ENCODE peak calls at places on chromosome 21, in four cellular contexts. One of them, this sample, is unnamed. For H3K27me3, the result is how much of the 10 kb centered on the place peaks cover.

GRCh38 chr21:38958940-38959685 is 153.4 kb downstream of the ETS2 start:
- DNase-seq in CD8-positive, alpha-beta memory T cell: no peak
- DNase-seq in neuronal stem cell: no peak
- DNase-seq in foreskin keratinocyte: no peak
- DNase-seq in this sample: no peak

GRCh38 chr21:46054447-46054846 is 43.5 kb upstream of the COL6A2 start:
- DNase-seq in neuronal stem cell: no peak
- DNase-seq in CD8-positive, alpha-beta memory T cell: no peak
- DNase-seq in foreskin keratinocyte: no peak
- DNase-seq in this sample: no peak

GRCh38 chr21:41715649-41716321 is 51.1 kb downstream of the RIPK4 start:
- DNase-seq in neuronal stem cell: no peak
- DNase-seq in foreskin keratinocyte: peak
- DNase-seq in CD8-positive, alpha-beta memory T cell: no peak
- DNase-seq in this sample: no peak

GRCh38 chr21:25421327-25422028 is 185.8 kb downstream of the MRPL39 start:
- DNase-seq in CD8-positive, alpha-beta memory T cell: peak
- DNase-seq in neuronal stem cell: peak
- DNase-seq in foreskin keratinocyte: no peak
- DNase-seq in this sample: no peak

GRCh38 chr21:41475714-41476405 is 32.1 kb downstream of the TMPRSS2 start:
- DNase-seq in neuronal stem cell: no peak
- DNase-seq in foreskin keratinocyte: no peak
- DNase-seq in CD8-positive, alpha-beta memory T cell: no peak
- DNase-seq in this sample: peak

GRCh38 chr21:14850394-14850793 is 214.4 kb downstream of the NRIP1 start:
- DNase-seq in CD8-positive, alpha-beta memory T cell: no peak
- DNase-seq in neuronal stem cell: no peak
- DNase-seq in foreskin keratinocyte: no peak
- DNase-seq in this sample: no peak

GRCh38 chr21:15293251-15293650 is 228.5 kb upstream of the NRIP1 start:
- DNase-seq in neuronal stem cell: peak
- DNase-seq in foreskin keratinocyte: peak
- DNase-seq in CD8-positive, alpha-beta memory T cell: no peak
- DNase-seq in this sample: no peak

GRCh38 chr21:38223893-38224540 is 32.8 kb upstream of the KCNJ15 start:
- DNase-seq in foreskin keratinocyte: no peak
- DNase-seq in CD8-positive, alpha-beta memory T cell: no peak
- DNase-seq in neuronal stem cell: peak
- DNase-seq in this sample: no peak

GRCh38 chr21:26819944-26820343 is 25.3 kb downstream of the ADAMTS1 start:
- DNase-seq in foreskin keratinocyte: no peak
- DNase-seq in neuronal stem cell: no peak
- DNase-seq in CD8-positive, alpha-beta memory T cell: no peak
- DNase-seq in this sample: no peak

GRCh38 chr21:29166853-29167252 is 36.4 kb downstream of the MAP3K7CL start:
- DNase-seq in CD8-positive, alpha-beta memory T cell: no peak
- DNase-seq in foreskin keratinocyte: no peak
- DNase-seq in neuronal stem cell: no peak
- DNase-seq in this sample: no peak

GRCh38 chr21:28794341-28794970 is 198.2 kb downstream of the LTN1 start:
- DNase-seq in CD8-positive, alpha-beta memory T cell: no peak
- DNase-seq in neuronal stem cell: no peak
- DNase-seq in foreskin keratinocyte: no peak
- DNase-seq in this sample: no peak

GRCh38 chr21:46517361-46517760 is 58.7 kb downstream of the DIP2A start:
- DNase-seq in CD8-positive, alpha-beta memory T cell: no peak
- DNase-seq in neuronal stem cell: no peak
- DNase-seq in foreskin keratinocyte: no peak
- DNase-seq in this sample: no peak

GRCh38 chr21:25790122-25790951 is 55.6 kb downstream of the GABPA start:
- DNase-seq in neuronal stem cell: peak
- DNase-seq in CD8-positive, alpha-beta memory T cell: no peak
- DNase-seq in foreskin keratinocyte: peak
- DNase-seq in this sample: no peak

GRCh38 chr21:46223217-46223616 is 5.4 kb downstream of the LSS start:
- DNase-seq in CD8-positive, alpha-beta memory T cell: no peak
- DNase-seq in neuronal stem cell: no peak
- DNase-seq in foreskin keratinocyte: no peak
- DNase-seq in this sample: peak

GRCh38 chr21:34544032-34544496 is 32.1 kb upstream of the KCNE1 start:
- DNase-seq in foreskin keratinocyte: no peak
- DNase-seq in neuronal stem cell: no peak
- DNase-seq in CD8-positive, alpha-beta memory T cell: peak
- DNase-seq in this sample: no peak

GRCh38 chr21:40603774-40604173 is 243.2 kb downstream of the DSCAM start:
- DNase-seq in CD8-positive, alpha-beta memory T cell: no peak
- DNase-seq in foreskin keratinocyte: no peak
- DNase-seq in neuronal stem cell: no peak
- DNase-seq in this sample: no peak

GRCh38 chr21:42343101-42343500 is 7.7 kb downstream of the TFF2 start:
- DNase-seq in neuronal stem cell: no peak
- DNase-seq in foreskin keratinocyte: no peak
- DNase-seq in CD8-positive, alpha-beta memory T cell: no peak
- DNase-seq in this sample: peak

GRCh38 chr21:42311160-42311559 is 4.0 kb downstream of the TFF3 start:
- DNase-seq in CD8-positive, alpha-beta memory T cell: no peak
- DNase-seq in foreskin keratinocyte: no peak
- DNase-seq in neuronal stem cell: no peak
- DNase-seq in this sample: peak

GRCh38 chr21:41523175-41523574 is 15.2 kb upstream of the TMPRSS2 start:
- DNase-seq in CD8-positive, alpha-beta memory T cell: no peak
- DNase-seq in foreskin keratinocyte: no peak
- DNase-seq in neuronal stem cell: no peak
- DNase-seq in this sample: no peak

GRCh38 chr21:15063821-15064575 is 802 bp downstream of the NRIP1 start:
- DNase-seq in neuronal stem cell: no peak
- DNase-seq in foreskin keratinocyte: peak
- DNase-seq in CD8-positive, alpha-beta memory T cell: peak
- DNase-seq in this sample: no peak

GRCh38 chr21:16169810-16170209 is 440.0 kb downstream of the USP25 start:
- DNase-seq in neuronal stem cell: no peak
- DNase-seq in CD8-positive, alpha-beta memory T cell: no peak
- DNase-seq in foreskin keratinocyte: no peak
- DNase-seq in this sample: no peak

GRCh38 chr21:18041012-18041411 is 203.6 kb upstream of the CHODL start:
- DNase-seq in neuronal stem cell: no peak
- DNase-seq in foreskin keratinocyte: no peak
- DNase-seq in CD8-positive, alpha-beta memory T cell: no peak
- DNase-seq in this sample: no peak

GRCh38 chr21:35366348-35367085 is 317.4 kb upstream of the RUNX1 start:
- DNase-seq in CD8-positive, alpha-beta memory T cell: no peak
- DNase-seq in foreskin keratinocyte: no peak
- DNase-seq in neuronal stem cell: no peak
- DNase-seq in this sample: no peak

GRCh38 chr21:45913886-45914285 is 67.7 kb upstream of the COL6A1 start:
- DNase-seq in CD8-positive, alpha-beta memory T cell: no peak
- DNase-seq in foreskin keratinocyte: no peak
- DNase-seq in neuronal stem cell: no peak
- DNase-seq in this sample: no peak

GRCh38 chr21:16863541-16863940 is 649.3 kb upstream of the CXADR start:
- DNase-seq in CD8-positive, alpha-beta memory T cell: no peak
- DNase-seq in neuronal stem cell: no peak
- DNase-seq in foreskin keratinocyte: no peak
- DNase-seq in this sample: no peak

GRCh38 chr21:29005696-29006095 is 13.0 kb upstream of the LTN1 start:
- DNase-seq in foreskin keratinocyte: no peak
- DNase-seq in neuronal stem cell: no peak
- DNase-seq in CD8-positive, alpha-beta memory T cell: no peak
- DNase-seq in this sample: no peak

GRCh38 chr21:39000496-39000895 is 182.8 kb downstream of the PSMG1 start:
- DNase-seq in CD8-positive, alpha-beta memory T cell: no peak
- DNase-seq in foreskin keratinocyte: no peak
- DNase-seq in neuronal stem cell: no peak
- DNase-seq in this sample: no peak

GRCh38 chr21:35273331-35273730 is 224.2 kb upstream of the RUNX1 start:
- DNase-seq in neuronal stem cell: no peak
- DNase-seq in foreskin keratinocyte: no peak
- DNase-seq in CD8-positive, alpha-beta memory T cell: no peak
- DNase-seq in this sample: no peak

GRCh38 chr21:16087523-16087922 is 357.7 kb downstream of the USP25 start:
- DNase-seq in CD8-positive, alpha-beta memory T cell: no peak
- DNase-seq in neuronal stem cell: no peak
- DNase-seq in foreskin keratinocyte: no peak
- DNase-seq in this sample: no peak

GRCh38 chr21:36704958-36705678 is 6.2 kb downstream of the SIM2 start:
- DNase-seq in foreskin keratinocyte: no peak
- DNase-seq in CD8-positive, alpha-beta memory T cell: no peak
- DNase-seq in neuronal stem cell: no peak
- DNase-seq in this sample: no peak

GRCh38 chr21:36704281-36704957 is 5.5 kb downstream of the SIM2 start:
- DNase-seq in CD8-positive, alpha-beta memory T cell: no peak
- DNase-seq in neuronal stem cell: no peak
- DNase-seq in foreskin keratinocyte: no peak
- DNase-seq in this sample: no peak

GRCh38 chr21:36706951-36707762 is 8.2 kb downstream of the SIM2 start:
- DNase-seq in neuronal stem cell: peak
- DNase-seq in foreskin keratinocyte: no peak
- DNase-seq in CD8-positive, alpha-beta memory T cell: no peak
- DNase-seq in this sample: no peak

GRCh38 chr21:36706482-36706852 is 7.6 kb downstream of the SIM2 start:
- DNase-seq in CD8-positive, alpha-beta memory T cell: no peak
- DNase-seq in neuronal stem cell: no peak
- DNase-seq in foreskin keratinocyte: no peak
- DNase-seq in this sample: peak

DNA sequence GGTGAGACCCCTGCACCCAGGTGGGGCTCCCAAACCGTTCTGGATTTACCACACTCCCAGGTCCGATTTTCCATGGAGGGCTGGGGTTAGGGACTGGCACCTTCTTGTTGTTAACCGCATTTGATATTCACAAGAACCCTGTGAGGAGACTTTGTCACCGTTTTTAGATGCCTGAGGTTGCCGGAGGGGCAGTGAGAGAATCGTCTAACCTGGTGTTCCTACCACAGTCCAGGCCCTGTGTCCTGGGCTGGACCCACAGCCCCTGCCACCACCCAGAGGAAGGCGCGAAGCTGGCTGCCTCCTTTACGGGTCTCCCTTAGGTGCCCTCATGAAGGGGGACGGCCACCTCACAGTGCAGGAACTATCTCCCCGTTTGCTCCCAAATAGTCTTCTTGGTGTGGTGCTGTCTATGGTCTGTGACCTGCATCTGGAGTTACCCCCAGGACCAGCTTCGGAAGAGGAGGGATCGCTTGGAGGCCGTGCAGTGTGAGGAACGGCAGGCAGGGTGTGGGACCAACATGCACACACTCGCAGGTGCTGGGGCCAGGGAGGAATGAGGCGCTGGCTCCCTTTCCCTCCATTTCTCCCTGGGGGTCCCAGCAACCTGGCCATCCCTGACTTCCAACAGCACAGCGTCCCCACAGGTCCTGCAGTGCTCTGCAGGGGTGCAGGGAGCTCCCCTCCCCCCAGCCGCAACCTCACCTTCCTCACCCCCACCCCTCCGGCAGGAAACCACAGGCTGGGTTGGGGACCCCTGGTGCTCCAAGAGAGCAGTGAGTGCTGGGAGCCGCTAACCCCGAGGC is 7.0 kb downstream of the SIM2 start:
- DNase-seq in foreskin keratinocyte: no peak
- DNase-seq in neuronal stem cell: peak
- DNase-seq in CD8-positive, alpha-beta memory T cell: no peak
- DNase-seq in this sample: no peak
- H3K27me3 ChIP-seq in foreskin keratinocyte: half or more
- H3K27me3 ChIP-seq in neuronal stem cell: half or more
- H3K27me3 ChIP-seq in CD8-positive, alpha-beta memory T cell: half or more
- H3K27me3 ChIP-seq in this sample: under half

DNA sequence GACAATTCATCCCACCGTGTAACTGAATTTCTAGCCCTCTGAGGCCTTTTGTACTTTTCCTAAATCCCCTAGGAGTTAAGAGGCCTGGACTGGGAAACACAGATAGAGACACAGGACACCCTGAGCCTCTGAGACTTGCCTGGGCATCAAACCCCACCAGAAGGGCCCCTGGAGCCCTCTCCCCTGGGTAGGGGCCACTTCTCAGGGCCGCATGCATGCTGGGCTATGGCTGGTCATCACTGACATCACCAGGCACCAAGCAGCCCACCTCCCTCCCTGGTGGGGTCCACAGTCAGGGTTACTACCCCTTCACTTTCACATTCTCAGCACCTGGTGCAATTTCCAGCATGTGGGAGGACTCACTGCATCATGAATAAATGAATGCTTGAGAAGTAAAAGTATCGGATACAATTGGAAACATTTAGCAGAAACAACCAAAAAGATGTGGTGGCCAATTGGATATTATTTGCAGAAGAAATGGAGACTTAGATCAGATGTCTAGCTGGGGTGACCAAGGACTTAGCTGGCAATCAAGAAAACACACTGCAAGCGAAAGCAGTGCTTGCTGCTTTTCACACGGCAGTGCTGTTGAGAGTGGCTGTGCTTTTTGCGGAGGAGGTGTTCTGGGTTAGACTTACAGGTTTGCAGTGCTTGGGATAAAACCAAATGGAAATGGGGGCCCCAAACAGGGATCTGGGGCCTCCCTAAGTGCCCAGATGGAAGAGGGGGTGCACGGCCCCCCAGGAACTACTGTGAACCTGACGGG is 950 bp upstream of the KRTAP10-7 start:
- DNase-seq in neuronal stem cell: no peak
- DNase-seq in CD8-positive, alpha-beta memory T cell: no peak
- DNase-seq in foreskin keratinocyte: no peak
- DNase-seq in this sample: no peak
- H3K27me3 ChIP-seq in neuronal stem cell: under half
- H3K27me3 ChIP-seq in CD8-positive, alpha-beta memory T cell: under half
- H3K27me3 ChIP-seq in foreskin keratinocyte: under half
- H3K27me3 ChIP-seq in this sample: under half

GRCh38 chr21:33027401-33028185 is 1.9 kb downstream of the OLIG2 start:
- DNase-seq in neuronal stem cell: no peak
- DNase-seq in foreskin keratinocyte: no peak
- DNase-seq in CD8-positive, alpha-beta memory T cell: no peak
- DNase-seq in this sample: no peak
- H3K27me3 ChIP-seq in neuronal stem cell: half or more
- H3K27me3 ChIP-seq in foreskin keratinocyte: half or more
- H3K27me3 ChIP-seq in CD8-positive, alpha-beta memory T cell: half or more
- H3K27me3 ChIP-seq in this sample: half or more

GRCh38 chr21:44702111-44702972 is 5.4 kb downstream of the KRTAP10-12 start:
- DNase-seq in CD8-positive, alpha-beta memory T cell: no peak
- DNase-seq in neuronal stem cell: no peak
- DNase-seq in foreskin keratinocyte: no peak
- DNase-seq in this sample: peak
- H3K27me3 ChIP-seq in CD8-positive, alpha-beta memory T cell: under half
- H3K27me3 ChIP-seq in neuronal stem cell: half or more
- H3K27me3 ChIP-seq in foreskin keratinocyte: under half
- H3K27me3 ChIP-seq in this sample: half or more

GRCh38 chr21:32233722-32234301 is 45.0 kb downstream of the MIS18A start:
- DNase-seq in neuronal stem cell: no peak
- DNase-seq in foreskin keratinocyte: no peak
- DNase-seq in CD8-positive, alpha-beta memory T cell: no peak
- DNase-seq in this sample: no peak
- H3K27me3 ChIP-seq in neuronal stem cell: under half
- H3K27me3 ChIP-seq in foreskin keratinocyte: under half
- H3K27me3 ChIP-seq in CD8-positive, alpha-beta memory T cell: under half
- H3K27me3 ChIP-seq in this sample: under half

This sample was measured in spleen.